ENCODE peak calls at places on chromosomes 6 and 20, in eight cellular contexts. One of them, this sample, is unnamed.

GRCh38 chr20:9457055-9457454 is 57.3 kb upstream of the LAMP5 start:
- DNase-seq in colonic mucosa: no peak
- DNase-seq in HepG2: no peak
- DNase-seq in A673: no peak
- DNase-seq in adrenal gland: no peak
- DNase-seq in PC-3: no peak
- DNase-seq in pancreas: no peak
- DNase-seq in breast epithelium: no peak
- DNase-seq in this sample: no peak

GRCh38 chr6:153831350-153832078 is 207.5 kb upstream of the OPRM1 start:
- DNase-seq in colonic mucosa: no peak
- DNase-seq in pancreas: no peak
- DNase-seq in adrenal gland: no peak
- DNase-seq in breast epithelium: no peak
- DNase-seq in PC-3: no peak
- DNase-seq in A673: peak; percentile 50
- DNase-seq in HepG2: no peak
- DNase-seq in this sample: no peak

GRCh38 chr6:3987072-3987471 is 91.9 kb downstream of the FAM217A start:
- DNase-seq in pancreas: no peak
- DNase-seq in colonic mucosa: peak; percentile 32
- DNase-seq in breast epithelium: no peak
- DNase-seq in PC-3: no peak
- DNase-seq in A673: no peak
- DNase-seq in adrenal gland: no peak
- DNase-seq in HepG2: no peak
- DNase-seq in this sample: no peak

GRCh38 chr6:151679081-151679480 is 128.4 kb upstream of the ESR1 start:
- DNase-seq in A673: no peak
- DNase-seq in pancreas: no peak
- DNase-seq in breast epithelium: peak; percentile 53
- DNase-seq in adrenal gland: peak; percentile 74
- DNase-seq in PC-3: peak; percentile 7
- DNase-seq in HepG2: no peak
- DNase-seq in colonic mucosa: no peak
- DNase-seq in this sample: no peak

GRCh38 chr20:1165941-1166340 is 18.8 kb downstream of the TMEM74B start:
- DNase-seq in breast epithelium: no peak
- DNase-seq in A673: no peak
- DNase-seq in pancreas: no peak
- DNase-seq in HepG2: no peak
- DNase-seq in colonic mucosa: no peak
- DNase-seq in PC-3: no peak
- DNase-seq in adrenal gland: no peak
- DNase-seq in this sample: no peak

GRCh38 chr20:54980321-54980960 is 505.0 kb downstream of the DOK5 start:
- DNase-seq in HepG2: no peak
- DNase-seq in pancreas: no peak
- DNase-seq in breast epithelium: no peak
- DNase-seq in adrenal gland: no peak
- DNase-seq in PC-3: peak; percentile 44
- DNase-seq in colonic mucosa: no peak
- DNase-seq in A673: peak; percentile 25
- DNase-seq in this sample: no peak

GRCh38 chr20:2698186-2698817 is 5.7 kb downstream of the EBF4 start:
- DNase-seq in A673: no peak
- DNase-seq in PC-3: no peak
- DNase-seq in breast epithelium: peak; percentile 8
- DNase-seq in adrenal gland: no peak
- DNase-seq in HepG2: no peak
- DNase-seq in pancreas: no peak
- DNase-seq in colonic mucosa: peak; percentile 6
- DNase-seq in this sample: no peak

GRCh38 chr6:15320683-15321082 is 74.8 kb downstream of the JARID2 start:
- DNase-seq in HepG2: no peak
- DNase-seq in colonic mucosa: no peak
- DNase-seq in PC-3: peak; percentile 13
- DNase-seq in breast epithelium: no peak
- DNase-seq in A673: no peak
- DNase-seq in pancreas: no peak
- DNase-seq in adrenal gland: no peak
- DNase-seq in this sample: no peak

GRCh38 chr20:17556842-17557674 is 12.8 kb upstream of the DSTN start:
- DNase-seq in colonic mucosa: peak; percentile 58
- DNase-seq in A673: no peak
- DNase-seq in HepG2: no peak
- DNase-seq in PC-3: peak; percentile 84
- DNase-seq in breast epithelium: peak; percentile 95
- DNase-seq in pancreas: peak; percentile 73
- DNase-seq in adrenal gland: peak; percentile 76
- DNase-seq in this sample: no peak

GRCh38 chr20:48301189-48301588 is 515.9 kb upstream of the SULF2 start:
- DNase-seq in HepG2: peak; percentile 45
- DNase-seq in breast epithelium: no peak
- DNase-seq in PC-3: no peak
- DNase-seq in A673: no peak
- DNase-seq in adrenal gland: no peak
- DNase-seq in pancreas: no peak
- DNase-seq in colonic mucosa: no peak
- DNase-seq in this sample: no peak

GRCh38 chr20:45229264-45230056 is 8.3 kb downstream of the SEMG2 start:
- DNase-seq in pancreas: peak; percentile 24
- DNase-seq in A673: peak; percentile 61
- DNase-seq in adrenal gland: no peak
- DNase-seq in PC-3: peak; percentile 91
- DNase-seq in HepG2: peak; percentile 26
- DNase-seq in colonic mucosa: peak; percentile 88
- DNase-seq in breast epithelium: no peak
- DNase-seq in this sample: no peak

GRCh38 chr20:36875702-36876472 is at the start of gene TLDC2:
- DNase-seq in HepG2: peak; percentile 86
- DNase-seq in pancreas: no peak
- DNase-seq in breast epithelium: no peak
- DNase-seq in A673: no peak
- DNase-seq in colonic mucosa: peak; percentile 93
- DNase-seq in PC-3: no peak
- DNase-seq in adrenal gland: no peak
- DNase-seq in this sample: no peak

GRCh38 chr6:6803180-6803978 is 214.9 kb downstream of the LY86 start:
- DNase-seq in A673: no peak
- DNase-seq in HepG2: no peak
- DNase-seq in breast epithelium: peak; percentile 87
- DNase-seq in PC-3: peak; percentile 97
- DNase-seq in pancreas: no peak
- DNase-seq in adrenal gland: no peak
- DNase-seq in colonic mucosa: peak; percentile 71
- DNase-seq in this sample: no peak

GRCh38 chr6:32114853-32115252 is 5.7 kb upstream of the TNXB start:
- DNase-seq in adrenal gland: no peak
- DNase-seq in PC-3: peak; percentile 87
- DNase-seq in A673: no peak
- DNase-seq in colonic mucosa: no peak
- DNase-seq in breast epithelium: no peak
- DNase-seq in pancreas: no peak
- DNase-seq in HepG2: no peak
- DNase-seq in this sample: no peak

GRCh38 chr20:31764641-31765305 is 25.7 kb downstream of the TPX2 start:
- DNase-seq in breast epithelium: no peak
- DNase-seq in colonic mucosa: no peak
- DNase-seq in PC-3: no peak
- DNase-seq in HepG2: no peak
- DNase-seq in adrenal gland: no peak
- DNase-seq in pancreas: no peak
- DNase-seq in A673: no peak
- DNase-seq in this sample: no peak

GRCh38 chr6:16754864-16755263 is 6.4 kb downstream of the ATXN1 start:
- DNase-seq in A673: no peak
- DNase-seq in breast epithelium: no peak
- DNase-seq in PC-3: peak; percentile 87
- DNase-seq in HepG2: peak; percentile 91
- DNase-seq in colonic mucosa: peak; percentile 49
- DNase-seq in adrenal gland: no peak
- DNase-seq in pancreas: no peak
- DNase-seq in this sample: no peak

GRCh38 chr20:14360386-14360785 is 23.0 kb upstream of the FLRT3 start:
- DNase-seq in adrenal gland: no peak
- DNase-seq in PC-3: peak; percentile 30
- DNase-seq in pancreas: no peak
- DNase-seq in colonic mucosa: no peak
- DNase-seq in HepG2: no peak
- DNase-seq in breast epithelium: no peak
- DNase-seq in A673: no peak
- DNase-seq in this sample: no peak

GRCh38 chr6:130118236-130118635 is 99.9 kb downstream of the L3MBTL3 start:
- DNase-seq in adrenal gland: no peak
- DNase-seq in A673: peak; percentile 28
- DNase-seq in PC-3: no peak
- DNase-seq in HepG2: no peak
- DNase-seq in breast epithelium: no peak
- DNase-seq in colonic mucosa: no peak
- DNase-seq in pancreas: no peak
- DNase-seq in this sample: no peak

GRCh38 chr6:19851273-19852089 is 14.3 kb downstream of the ID4 start:
- DNase-seq in adrenal gland: peak; percentile 38
- DNase-seq in A673: peak; percentile 87
- DNase-seq in PC-3: peak; percentile 90
- DNase-seq in pancreas: peak; percentile 31
- DNase-seq in HepG2: peak; percentile 87
- DNase-seq in breast epithelium: no peak
- DNase-seq in colonic mucosa: peak; percentile 31
- DNase-seq in this sample: peak; percentile 42

GRCh38 chr6:138007014-138007472 is 100.2 kb downstream of the PERP start:
- DNase-seq in pancreas: no peak
- DNase-seq in A673: peak; percentile 52
- DNase-seq in HepG2: peak; percentile 48
- DNase-seq in adrenal gland: no peak
- DNase-seq in colonic mucosa: peak; percentile 54
- DNase-seq in breast epithelium: no peak
- DNase-seq in PC-3: peak; percentile 57
- DNase-seq in this sample: no peak

DNA sequence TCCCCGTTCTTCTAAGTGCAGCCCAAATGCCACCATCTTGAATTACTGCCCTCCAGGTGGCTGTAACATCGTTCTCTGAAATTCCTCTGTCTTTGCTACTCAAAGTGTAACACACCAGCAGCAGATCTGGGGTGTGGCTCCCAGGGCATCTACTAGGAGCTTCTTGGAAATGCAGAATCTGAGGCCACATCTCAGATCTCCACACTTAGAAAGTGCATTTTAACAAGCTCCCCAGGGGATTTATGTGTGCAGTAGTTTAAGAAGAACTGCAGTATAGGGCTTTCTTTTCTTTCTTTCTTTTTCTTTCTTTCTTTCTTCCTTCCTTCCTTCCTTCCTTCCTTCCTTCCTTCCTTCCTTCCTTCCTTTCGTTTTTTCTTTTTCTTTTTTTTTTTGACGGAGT is 1.6 kb upstream of the MLIP start:
- DNase-seq in pancreas: no peak
- DNase-seq in colonic mucosa: no peak
- DNase-seq in A673: peak; percentile 76
- DNase-seq in breast epithelium: no peak
- DNase-seq in PC-3: no peak
- DNase-seq in HepG2: no peak
- DNase-seq in adrenal gland: no peak
- DNase-seq in this sample: no peak
- H3K27ac ChIP-seq in pancreas: no peak overlapping the region
- H3K27ac ChIP-seq in colonic mucosa: no peak overlapping the region
- H3K27ac ChIP-seq in A673: no peak overlapping the region
- H3K27ac ChIP-seq in breast epithelium: no peak overlapping the region
- H3K27ac ChIP-seq in PC-3: no peak overlapping the region
- H3K27ac ChIP-seq in HepG2: no peak overlapping the region
- H3K27ac ChIP-seq in adrenal gland: no peak overlapping the region
- H3K27ac ChIP-seq in this sample: no peak overlapping the region

DNA sequence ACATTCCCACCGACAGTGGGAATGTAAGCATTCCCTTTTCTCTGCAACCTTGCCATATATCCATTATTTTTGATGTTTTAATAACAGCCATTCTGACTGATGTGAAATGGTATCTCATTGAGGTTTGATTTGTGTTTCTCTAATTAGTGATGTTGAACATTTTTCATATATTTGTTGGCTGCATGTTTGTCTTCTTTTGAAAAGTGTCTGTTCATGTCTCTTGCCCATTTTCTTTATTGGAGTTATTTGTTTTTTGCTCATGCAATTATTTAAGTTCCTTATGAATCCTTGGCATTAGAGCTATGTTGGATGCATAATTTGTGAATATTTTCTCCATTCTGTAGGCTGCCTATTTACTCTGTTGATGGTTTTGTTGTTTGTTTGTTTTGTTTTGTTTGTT is 18.0 kb upstream of the ABT1 start:
- DNase-seq in A673: no peak
- DNase-seq in PC-3: no peak
- DNase-seq in pancreas: no peak
- DNase-seq in HepG2: no peak
- DNase-seq in adrenal gland: no peak
- DNase-seq in breast epithelium: no peak
- DNase-seq in colonic mucosa: no peak
- DNase-seq in this sample: no peak
- H3K4me3 ChIP-seq in A673: no peak overlapping the region
- H3K4me3 ChIP-seq in PC-3: no peak overlapping the region
- H3K4me3 ChIP-seq in pancreas: no peak overlapping the region
- H3K4me3 ChIP-seq in HepG2: no peak overlapping the region
- H3K4me3 ChIP-seq in adrenal gland: no peak overlapping the region
- H3K4me3 ChIP-seq in breast epithelium: no peak overlapping the region
- H3K4me3 ChIP-seq in colonic mucosa: no peak overlapping the region
- H3K4me3 ChIP-seq in this sample: no peak overlapping the region

GRCh38 chr20:38649275-38649891 is 47.8 kb downstream of the ARHGAP40 start:
- DNase-seq in breast epithelium: no peak
- DNase-seq in HepG2: peak; percentile 59
- DNase-seq in PC-3: peak; percentile 48
- DNase-seq in A673: peak; percentile 37
- DNase-seq in colonic mucosa: no peak
- DNase-seq in pancreas: no peak
- DNase-seq in adrenal gland: no peak
- DNase-seq in this sample: no peak
- TF ChIP-seq CTCF in breast epithelium: no peak
- TF ChIP-seq CTCF in HepG2: peak; percentile 92
- TF ChIP-seq CTCF in PC-3: peak; percentile 68
- TF ChIP-seq CTCF in A673: peak; percentile 55
- TF ChIP-seq CTCF in colonic mucosa: no peak
- TF ChIP-seq CTCF in pancreas: no peak
- TF ChIP-seq CTCF in adrenal gland: no peak
- TF ChIP-seq CTCF in this sample: peak; percentile 47

GRCh38 chr6:38857815-38858214 is 142.7 kb downstream of the DNAH8 start:
- DNase-seq in pancreas: no peak
- DNase-seq in A673: no peak
- DNase-seq in adrenal gland: no peak
- DNase-seq in HepG2: no peak
- DNase-seq in PC-3: no peak
- DNase-seq in breast epithelium: no peak
- DNase-seq in colonic mucosa: no peak
- DNase-seq in this sample: no peak
- H3K27ac ChIP-seq in pancreas: no peak overlapping the region
- H3K27ac ChIP-seq in A673: no peak overlapping the region
- H3K27ac ChIP-seq in adrenal gland: no peak overlapping the region
- H3K27ac ChIP-seq in HepG2: no peak overlapping the region
- H3K27ac ChIP-seq in PC-3: no peak overlapping the region
- H3K27ac ChIP-seq in breast epithelium: no peak overlapping the region
- H3K27ac ChIP-seq in colonic mucosa: no peak overlapping the region
- H3K27ac ChIP-seq in this sample: no peak overlapping the region

This sample was measured in AG04450.